ENCODE peak calls at places on chromosomes 6 and 20, in five cellular contexts. One of them, this sample, is unnamed.

GRCh38 chr20:49928411-49929141 is 7.6 kb upstream of the RNF114 start:
- DNase-seq in adrenal gland: peak
- DNase-seq in fibroblast of pulmonary artery: peak
- DNase-seq in A673: peak
- DNase-seq in mammary epithelial cell: peak
- DNase-seq in this sample: peak

GRCh38 chr6:165049362-165049761 is 260.0 kb downstream of the C6orf118 start:
- DNase-seq in A673: peak
- DNase-seq in fibroblast of pulmonary artery: peak
- DNase-seq in mammary epithelial cell: no peak
- DNase-seq in adrenal gland: no peak
- DNase-seq in this sample: peak

GRCh38 chr6:43491750-43492661 is 14.6 kb downstream of the TJAP1 start:
- DNase-seq in adrenal gland: peak
- DNase-seq in A673: peak
- DNase-seq in fibroblast of pulmonary artery: peak
- DNase-seq in mammary epithelial cell: peak
- DNase-seq in this sample: no peak

GRCh38 chr20:50283922-50284810 is 93.5 kb downstream of the CEBPB start:
- DNase-seq in A673: peak
- DNase-seq in adrenal gland: no peak
- DNase-seq in fibroblast of pulmonary artery: peak
- DNase-seq in mammary epithelial cell: peak
- DNase-seq in this sample: no peak

GRCh38 chr20:31602779-31603441 is 2.2 kb upstream of the ID1 start:
- DNase-seq in mammary epithelial cell: peak
- DNase-seq in adrenal gland: no peak
- DNase-seq in fibroblast of pulmonary artery: peak
- DNase-seq in A673: peak
- DNase-seq in this sample: peak

GRCh38 chr20:9052136-9052535 is 16.8 kb upstream of the PLCB4 start:
- DNase-seq in A673: no peak
- DNase-seq in mammary epithelial cell: no peak
- DNase-seq in fibroblast of pulmonary artery: no peak
- DNase-seq in adrenal gland: no peak
- DNase-seq in this sample: no peak

GRCh38 chr6:34115396-34116314 is 30.2 kb downstream of the GRM4 start:
- DNase-seq in fibroblast of pulmonary artery: peak
- DNase-seq in A673: peak
- DNase-seq in mammary epithelial cell: no peak
- DNase-seq in adrenal gland: no peak
- DNase-seq in this sample: peak

GRCh38 chr20:20407891-20408805 is 40.2 kb downstream of the INSM1 start:
- DNase-seq in adrenal gland: no peak
- DNase-seq in fibroblast of pulmonary artery: peak
- DNase-seq in A673: peak
- DNase-seq in mammary epithelial cell: no peak
- DNase-seq in this sample: no peak

GRCh38 chr6:168962886-168963285 is 290.8 kb downstream of the THBS2 start:
- DNase-seq in fibroblast of pulmonary artery: peak
- DNase-seq in mammary epithelial cell: no peak
- DNase-seq in A673: peak
- DNase-seq in adrenal gland: no peak
- DNase-seq in this sample: no peak

GRCh38 chr6:41072836-41073202 is at the start of gene NFYA:
- DNase-seq in adrenal gland: no peak
- DNase-seq in A673: peak
- DNase-seq in fibroblast of pulmonary artery: no peak
- DNase-seq in mammary epithelial cell: no peak
- DNase-seq in this sample: no peak

GRCh38 chr20:41079066-41079465 is 50.4 kb downstream of the TOP1 start:
- DNase-seq in mammary epithelial cell: no peak
- DNase-seq in fibroblast of pulmonary artery: no peak
- DNase-seq in adrenal gland: no peak
- DNase-seq in A673: no peak
- DNase-seq in this sample: no peak

GRCh38 chr6:157236040-157236725 is 87.1 kb downstream of the TMEM242 start:
- DNase-seq in A673: no peak
- DNase-seq in fibroblast of pulmonary artery: no peak
- DNase-seq in adrenal gland: no peak
- DNase-seq in mammary epithelial cell: no peak
- DNase-seq in this sample: no peak

GRCh38 chr6:108748959-108749358 is 99.3 kb upstream of the ARMC2 start:
- DNase-seq in adrenal gland: no peak
- DNase-seq in mammary epithelial cell: no peak
- DNase-seq in A673: no peak
- DNase-seq in fibroblast of pulmonary artery: no peak
- DNase-seq in this sample: no peak

GRCh38 chr20:37567331-37567665 is 39.6 kb upstream of the BLCAP start:
- DNase-seq in mammary epithelial cell: no peak
- DNase-seq in adrenal gland: no peak
- DNase-seq in fibroblast of pulmonary artery: no peak
- DNase-seq in A673: peak
- DNase-seq in this sample: no peak

GRCh38 chr6:10736721-10737120 is 10.9 kb upstream of the TMEM14B start:
- DNase-seq in A673: no peak
- DNase-seq in mammary epithelial cell: no peak
- DNase-seq in adrenal gland: no peak
- DNase-seq in fibroblast of pulmonary artery: no peak
- DNase-seq in this sample: no peak

GRCh38 chr20:34705383-34706021 is 1.4 kb downstream of the TP53INP2 start:
- DNase-seq in fibroblast of pulmonary artery: peak
- DNase-seq in A673: no peak
- DNase-seq in mammary epithelial cell: peak
- DNase-seq in adrenal gland: peak
- DNase-seq in this sample: no peak

GRCh38 chr6:161918608-161919205 is 644.8 kb upstream of the AGPAT4 start:
- DNase-seq in A673: no peak
- DNase-seq in fibroblast of pulmonary artery: no peak
- DNase-seq in adrenal gland: no peak
- DNase-seq in mammary epithelial cell: no peak
- DNase-seq in this sample: no peak

GRCh38 chr6:150929403-150929802 is 63.9 kb downstream of the MTHFD1L start:
- DNase-seq in fibroblast of pulmonary artery: no peak
- DNase-seq in mammary epithelial cell: no peak
- DNase-seq in adrenal gland: no peak
- DNase-seq in A673: no peak
- DNase-seq in this sample: no peak

GRCh38 chr20:25984933-25985332 is 288.3 kb upstream of the ZNF337 start:
- DNase-seq in A673: peak
- DNase-seq in adrenal gland: peak
- DNase-seq in mammary epithelial cell: no peak
- DNase-seq in fibroblast of pulmonary artery: peak
- DNase-seq in this sample: no peak

GRCh38 chr6:108598316-108598863 is 37.7 kb downstream of the FOXO3 start:
- DNase-seq in A673: no peak
- DNase-seq in adrenal gland: no peak
- DNase-seq in fibroblast of pulmonary artery: peak
- DNase-seq in mammary epithelial cell: no peak
- DNase-seq in this sample: peak

GRCh38 chr20:15560936-15561531 is 1012.2 kb downstream of the KIF16B start:
- DNase-seq in A673: no peak
- DNase-seq in adrenal gland: no peak
- DNase-seq in mammary epithelial cell: no peak
- DNase-seq in fibroblast of pulmonary artery: no peak
- DNase-seq in this sample: no peak

GRCh38 chr6:121971886-121972285 is 427.6 kb upstream of the HSF2 start:
- DNase-seq in adrenal gland: no peak
- DNase-seq in A673: no peak
- DNase-seq in mammary epithelial cell: peak
- DNase-seq in fibroblast of pulmonary artery: peak
- DNase-seq in this sample: no peak

GRCh38 chr6:26196846-26197683 is 109.8 kb downstream of the HFE start:
- DNase-seq in mammary epithelial cell: peak
- DNase-seq in adrenal gland: peak
- DNase-seq in A673: peak
- DNase-seq in fibroblast of pulmonary artery: peak
- DNase-seq in this sample: peak

GRCh38 chr6:156988276-156989158 is 211.3 kb downstream of the ARID1B start:
- DNase-seq in adrenal gland: no peak
- DNase-seq in mammary epithelial cell: peak
- DNase-seq in A673: peak
- DNase-seq in fibroblast of pulmonary artery: peak
- DNase-seq in this sample: peak

GRCh38 chr20:3239867-3240775 is 1.1 kb upstream of the SLC4A11 start:
- DNase-seq in adrenal gland: no peak
- DNase-seq in mammary epithelial cell: peak
- DNase-seq in fibroblast of pulmonary artery: peak
- DNase-seq in A673: no peak
- DNase-seq in this sample: no peak

GRCh38 chr6:138728672-138729071 is 44.9 kb upstream of the CCDC28A start:
- DNase-seq in fibroblast of pulmonary artery: no peak
- DNase-seq in adrenal gland: no peak
- DNase-seq in mammary epithelial cell: no peak
- DNase-seq in A673: no peak
- DNase-seq in this sample: no peak

GRCh38 chr20:24951536-24952047 is 2.5 kb downstream of the CST7 start:
- DNase-seq in adrenal gland: no peak
- DNase-seq in fibroblast of pulmonary artery: no peak
- DNase-seq in mammary epithelial cell: no peak
- DNase-seq in A673: no peak
- DNase-seq in this sample: no peak

GRCh38 chr6:121849477-121849876 is 414.0 kb downstream of the GJA1 start:
- DNase-seq in mammary epithelial cell: peak
- DNase-seq in fibroblast of pulmonary artery: peak
- DNase-seq in adrenal gland: peak
- DNase-seq in A673: peak
- DNase-seq in this sample: peak

GRCh38 chr6:26152226-26153101 is 65.2 kb downstream of the HFE start:
- DNase-seq in adrenal gland: no peak
- DNase-seq in fibroblast of pulmonary artery: no peak
- DNase-seq in mammary epithelial cell: peak
- DNase-seq in A673: no peak
- DNase-seq in this sample: no peak

GRCh38 chr6:39004801-39005200 is 43.8 kb upstream of the GLP1R start:
- DNase-seq in adrenal gland: no peak
- DNase-seq in A673: no peak
- DNase-seq in mammary epithelial cell: peak
- DNase-seq in fibroblast of pulmonary artery: no peak
- DNase-seq in this sample: no peak

GRCh38 chr6:39005774-39006173 is 42.8 kb upstream of the GLP1R start:
- DNase-seq in adrenal gland: no peak
- DNase-seq in mammary epithelial cell: no peak
- DNase-seq in A673: no peak
- DNase-seq in fibroblast of pulmonary artery: no peak
- DNase-seq in this sample: no peak

GRCh38 chr6:39007575-39007974 is 41.0 kb upstream of the GLP1R start:
- DNase-seq in fibroblast of pulmonary artery: no peak
- DNase-seq in A673: no peak
- DNase-seq in adrenal gland: no peak
- DNase-seq in mammary epithelial cell: no peak
- DNase-seq in this sample: no peak

GRCh38 chr6:39003488-39003887 is 45.1 kb upstream of the GLP1R start:
- DNase-seq in fibroblast of pulmonary artery: no peak
- DNase-seq in A673: no peak
- DNase-seq in adrenal gland: no peak
- DNase-seq in mammary epithelial cell: no peak
- DNase-seq in this sample: no peak

DNA sequence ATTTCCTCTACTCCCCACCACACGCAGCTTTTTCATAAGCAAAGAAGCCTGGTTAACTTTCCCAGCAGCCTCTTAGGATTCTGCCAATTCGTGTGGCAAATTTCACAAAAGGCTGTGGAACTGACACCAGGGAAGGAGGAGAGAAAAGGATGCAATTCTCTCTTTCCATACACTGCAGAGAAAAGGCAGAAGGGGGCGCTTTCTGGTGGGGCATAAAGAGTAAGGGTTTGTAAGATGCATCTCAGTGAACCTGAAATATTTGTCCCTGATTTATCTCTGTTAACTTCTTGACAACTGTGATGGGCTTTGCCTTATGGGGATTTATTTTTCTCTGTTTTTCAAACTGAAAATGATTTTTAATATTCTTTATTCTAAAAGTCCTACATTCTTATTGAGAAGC is 45.5 kb upstream of the GLP1R start:
- DNase-seq in adrenal gland: no peak
- DNase-seq in A673: peak
- DNase-seq in mammary epithelial cell: peak
- DNase-seq in fibroblast of pulmonary artery: no peak
- DNase-seq in this sample: peak
- TF ChIP-seq CTCF in adrenal gland: no peak
- TF ChIP-seq CTCF in A673: peak
- TF ChIP-seq CTCF in mammary epithelial cell: peak
- TF ChIP-seq CTCF in fibroblast of pulmonary artery: peak
- TF ChIP-seq CTCF in this sample: peak

DNA sequence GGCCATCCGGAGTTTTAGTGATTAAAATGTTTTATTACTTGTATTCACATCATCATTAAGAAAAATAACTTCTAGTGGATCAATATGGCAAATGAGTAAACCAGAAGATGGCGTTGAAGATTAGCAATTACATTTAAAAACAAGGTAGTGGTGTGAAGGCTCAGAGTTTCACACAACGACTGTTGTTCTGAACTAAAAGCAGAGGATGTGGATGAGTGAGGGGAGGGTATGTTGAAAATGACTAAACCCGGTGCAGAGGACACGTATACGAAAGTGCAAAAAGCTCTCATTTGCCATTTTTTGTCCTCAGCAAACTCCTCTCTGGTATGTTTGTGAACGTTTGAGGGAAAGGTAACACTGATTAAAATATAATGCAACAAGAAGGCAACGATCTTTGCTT is 1.9 kb upstream of the IRF4 start:
- DNase-seq in A673: no peak
- DNase-seq in adrenal gland: no peak
- DNase-seq in mammary epithelial cell: no peak
- DNase-seq in fibroblast of pulmonary artery: no peak
- DNase-seq in this sample: peak
- TF ChIP-seq CTCF in A673: no peak
- TF ChIP-seq CTCF in adrenal gland: no peak
- TF ChIP-seq CTCF in mammary epithelial cell: no peak
- TF ChIP-seq CTCF in fibroblast of pulmonary artery: no peak
- TF ChIP-seq CTCF in this sample: no peak

GRCh38 chr6:44732243-44732642 is 344.7 kb downstream of the CDC5L start:
- DNase-seq in adrenal gland: no peak
- DNase-seq in fibroblast of pulmonary artery: no peak
- DNase-seq in A673: no peak
- DNase-seq in mammary epithelial cell: no peak
- DNase-seq in this sample: no peak

GRCh38 chr6:44733146-44733545 is 345.6 kb downstream of the CDC5L start:
- DNase-seq in A673: no peak
- DNase-seq in adrenal gland: no peak
- DNase-seq in fibroblast of pulmonary artery: no peak
- DNase-seq in mammary epithelial cell: no peak
- DNase-seq in this sample: no peak

GRCh38 chr6:44731485-44732095 is 344.1 kb downstream of the CDC5L start:
- DNase-seq in fibroblast of pulmonary artery: no peak
- DNase-seq in mammary epithelial cell: peak
- DNase-seq in A673: no peak
- DNase-seq in adrenal gland: no peak
- DNase-seq in this sample: no peak

GRCh38 chr6:44727651-44728630 is 340.4 kb downstream of the CDC5L start:
- DNase-seq in fibroblast of pulmonary artery: no peak
- DNase-seq in A673: no peak
- DNase-seq in adrenal gland: no peak
- DNase-seq in mammary epithelial cell: no peak
- DNase-seq in this sample: no peak

GRCh38 chr6:44730771-44731391 is 343.4 kb downstream of the CDC5L start:
- DNase-seq in A673: no peak
- DNase-seq in adrenal gland: no peak
- DNase-seq in fibroblast of pulmonary artery: peak
- DNase-seq in mammary epithelial cell: no peak
- DNase-seq in this sample: no peak
- TF ChIP-seq CTCF in A673: no peak
- TF ChIP-seq CTCF in adrenal gland: no peak
- TF ChIP-seq CTCF in fibroblast of pulmonary artery: no peak
- TF ChIP-seq CTCF in mammary epithelial cell: no peak
- TF ChIP-seq CTCF in this sample: no peak

GRCh38 chr6:89251170-89251569 is 34.0 kb upstream of the GABRR1 start:
- DNase-seq in A673: no peak
- DNase-seq in fibroblast of pulmonary artery: peak
- DNase-seq in adrenal gland: no peak
- DNase-seq in mammary epithelial cell: peak
- DNase-seq in this sample: peak
- TF ChIP-seq CTCF in A673: no peak
- TF ChIP-seq CTCF in fibroblast of pulmonary artery: no peak
- TF ChIP-seq CTCF in adrenal gland: no peak
- TF ChIP-seq CTCF in mammary epithelial cell: no peak
- TF ChIP-seq CTCF in this sample: no peak

This sample was measured in GM12865.